ENCODE peak calls at places on chromosomes 16 and 17, in four cellular contexts. One of them, this sample, is unnamed.

GRCh38 chr17:82917656-82918345 is 78.0 kb upstream of the ZNF750 start:
- DNase-seq in left ventricle myocardium inferior: no peak
- DNase-seq in iPS-NIHi11: peak; percentile 86
- DNase-seq in GM12864: no peak
- DNase-seq in this sample: peak; percentile 32

GRCh38 chr17:33038740-33039139 is 47.1 kb downstream of the SPACA3 start:
- DNase-seq in iPS-NIHi11: peak; percentile 88
- DNase-seq in GM12864: no peak
- DNase-seq in left ventricle myocardium inferior: no peak
- DNase-seq in this sample: no peak

GRCh38 chr17:4895121-4895520 is 4.2 kb upstream of the C17orf107 start:
- DNase-seq in left ventricle myocardium inferior: no peak
- DNase-seq in GM12864: no peak
- DNase-seq in iPS-NIHi11: no peak
- DNase-seq in this sample: no peak

GRCh38 chr17:41329279-41329925 is 13.9 kb upstream of the KRTAP17-1 start:
- DNase-seq in iPS-NIHi11: peak; percentile 76
- DNase-seq in GM12864: no peak
- DNase-seq in left ventricle myocardium inferior: no peak
- DNase-seq in this sample: peak; percentile 20

GRCh38 chr17:27633312-27634025 is 2.5 kb downstream of the LGALS9 start:
- DNase-seq in GM12864: no peak
- DNase-seq in left ventricle myocardium inferior: no peak
- DNase-seq in iPS-NIHi11: no peak
- DNase-seq in this sample: no peak

GRCh38 chr17:67625971-67626370 is 91.8 kb upstream of the NOL11 start:
- DNase-seq in iPS-NIHi11: no peak
- DNase-seq in GM12864: no peak
- DNase-seq in left ventricle myocardium inferior: no peak
- DNase-seq in this sample: no peak

GRCh38 chr17:58475985-58476384 is 12.2 kb downstream of the HSF5 start:
- DNase-seq in GM12864: no peak
- DNase-seq in left ventricle myocardium inferior: no peak
- DNase-seq in iPS-NIHi11: no peak
- DNase-seq in this sample: no peak

GRCh38 chr16:87854053-87854906 is 15.0 kb downstream of the SLC7A5 start:
- DNase-seq in GM12864: no peak
- DNase-seq in left ventricle myocardium inferior: no peak
- DNase-seq in iPS-NIHi11: no peak
- DNase-seq in this sample: no peak

GRCh38 chr16:12764813-12765212 is 38.9 kb downstream of the CPPED1 start:
- DNase-seq in iPS-NIHi11: no peak
- DNase-seq in GM12864: no peak
- DNase-seq in left ventricle myocardium inferior: no peak
- DNase-seq in this sample: no peak

GRCh38 chr17:50102164-50102991 is 7.2 kb downstream of the PDK2 start:
- DNase-seq in GM12864: no peak
- DNase-seq in left ventricle myocardium inferior: peak; percentile 82
- DNase-seq in iPS-NIHi11: no peak
- DNase-seq in this sample: no peak

GRCh38 chr17:9233271-9233599 is 211.9 kb downstream of the NTN1 start:
- DNase-seq in GM12864: no peak
- DNase-seq in left ventricle myocardium inferior: no peak
- DNase-seq in iPS-NIHi11: no peak
- DNase-seq in this sample: no peak

GRCh38 chr16:22188595-22189442 is 17.3 kb upstream of the EEF2K start:
- DNase-seq in iPS-NIHi11: peak; percentile 57
- DNase-seq in left ventricle myocardium inferior: peak; percentile 43
- DNase-seq in GM12864: no peak
- DNase-seq in this sample: peak; percentile 62

GRCh38 chr16:80231888-80232287 is 308.9 kb upstream of the DYNLRB2 start:
- DNase-seq in left ventricle myocardium inferior: no peak
- DNase-seq in iPS-NIHi11: no peak
- DNase-seq in GM12864: peak; percentile 12
- DNase-seq in this sample: peak; percentile 5

GRCh38 chr16:84319146-84319760 is 24.6 kb downstream of the WFDC1 start:
- DNase-seq in GM12864: no peak
- DNase-seq in left ventricle myocardium inferior: no peak
- DNase-seq in iPS-NIHi11: no peak
- DNase-seq in this sample: no peak

GRCh38 chr16:9328386-9328785 is 236.9 kb downstream of the HAPSTR1 start:
- DNase-seq in iPS-NIHi11: no peak
- DNase-seq in GM12864: no peak
- DNase-seq in left ventricle myocardium inferior: no peak
- DNase-seq in this sample: no peak

GRCh38 chr16:2085669-2086068 is 37.9 kb downstream of the TSC2 start:
- DNase-seq in GM12864: no peak
- DNase-seq in iPS-NIHi11: no peak
- DNase-seq in left ventricle myocardium inferior: no peak
- DNase-seq in this sample: no peak

GRCh38 chr17:38354466-38354865 is 2.8 kb downstream of the SOCS7 start:
- DNase-seq in left ventricle myocardium inferior: no peak
- DNase-seq in iPS-NIHi11: no peak
- DNase-seq in GM12864: no peak
- DNase-seq in this sample: no peak

GRCh38 chr16:30068750-30069574 is 3.4 kb downstream of the ALDOA start:
- DNase-seq in GM12864: no peak
- DNase-seq in iPS-NIHi11: no peak
- DNase-seq in left ventricle myocardium inferior: no peak
- DNase-seq in this sample: peak; percentile 51

GRCh38 chr17:16122697-16123434 is 92.5 kb downstream of the NCOR1 start:
- DNase-seq in GM12864: no peak
- DNase-seq in left ventricle myocardium inferior: no peak
- DNase-seq in iPS-NIHi11: no peak
- DNase-seq in this sample: no peak